ENCODE peak calls at places on chromosomes 6 and 20, in nine cellular contexts. D is IMR-90, B is left cardiac atrium, W is dermis microvascular lymphatic vessel endothelial cell, Z is osteocyte, V is astrocyte of the hippocampus, I is hepatocyte, J is T-helper 17 cell, O is mesothelial cell of epicardium. Q is an unnamed sample.

GRCh38 chr6:149566372-149567193 is at the start of gene GINM1:
- DNase-seq in D (peak), B (peak), W (no peak), Z (peak), V (peak), I (peak), J (peak), O (peak), Q (peak)

GRCh38 chr6:71082033-71082620 is 125.3 kb upstream of the B3GAT2 start:
- DNase-seq in D (peak), B (no peak), W (no peak), Z (no peak), V (peak), I (no peak), J (no peak), O (no peak), Q (no peak)

GRCh38 chr20:57439432-57439831 is 48.2 kb downstream of the RBM38 start:
- DNase-seq in D (no peak), B (peak), W (no peak), Z (no peak), V (peak), I (no peak), J (no peak), O (no peak), Q (peak)

GRCh38 chr6:39377530-39377929 is 55.0 kb upstream of the KCNK16 start:
- DNase-seq in D (peak), B (peak), W (peak), Z (peak), V (peak), I (peak), J (no peak), O (peak), Q (peak)

GRCh38 chr6:73180718-73181619 is 44.3 kb downstream of the KHDC1L start:
- DNase-seq in D (peak), B (no peak), W (peak), Z (no peak), V (peak), I (peak), J (no peak), O (no peak), Q (peak)

GRCh38 chr6:137095651-137096238 is 51.0 kb upstream of the IL20RA start:
- DNase-seq in D (no peak), B (no peak), W (no peak), Z (no peak), V (no peak), I (no peak), J (no peak), O (no peak), Q (no peak)

GRCh38 chr6:28896505-28897392 is 27.0 kb downstream of the TRIM27 start:
- DNase-seq in D (peak), B (peak), W (peak), Z (peak), V (peak), I (peak), J (peak), O (no peak), Q (peak)

GRCh38 chr6:113927001-113927400 is 43.9 kb downstream of the HDAC2 start:
- DNase-seq in D (no peak), B (no peak), W (peak), Z (no peak), V (no peak), I (no peak), J (no peak), O (no peak), Q (no peak)

GRCh38 chr6:27312146-27312949 is at the start of gene POM121L2:
- DNase-seq in D (peak), B (peak), W (peak), Z (no peak), V (peak), I (peak), J (peak), O (peak), Q (peak)

GRCh38 chr6:121482004-121482693 is 46.7 kb downstream of the GJA1 start:
- DNase-seq in D (peak), B (no peak), W (peak), Z (no peak), V (peak), I (no peak), J (no peak), O (no peak), Q (peak)

GRCh38 chr6:100116409-100117194 is 122.6 kb upstream of the MCHR2 start:
- DNase-seq in D (peak), B (no peak), W (peak), Z (no peak), V (peak), I (peak), J (no peak), O (no peak), Q (peak)

GRCh38 chr6:111591370-111591900 is 14.2 kb downstream of the TRAF3IP2 start:
- DNase-seq in D (peak), B (peak), W (no peak), Z (peak), V (peak), I (peak), J (no peak), O (no peak), Q (peak)

GRCh38 chr6:54856137-54856536 is 9.6 kb downstream of the FAM83B start:
- DNase-seq in D (no peak), B (no peak), W (no peak), Z (no peak), V (no peak), I (peak), J (no peak), O (no peak), Q (no peak)